ENCODE peak calls at places on chromosomes 1 and 21, in seven cellular contexts. One of them, this sample, is unnamed.

GRCh38 chr1:243851129-243851756 is 1.2 kb upstream of the AKT3 start:
- DNase-seq in HepG2: no peak
- DNase-seq in stomach: no peak
- DNase-seq in breast epithelium: no peak
- DNase-seq in transverse colon: no peak
- DNase-seq in spleen: no peak
- DNase-seq in endothelial cell of umbilical vein: no peak
- DNase-seq in this sample: no peak

GRCh38 chr1:156544592-156545102 is 27.7 kb downstream of the IQGAP3 start:
- DNase-seq in transverse colon: no peak
- DNase-seq in spleen: no peak
- DNase-seq in HepG2: no peak
- DNase-seq in endothelial cell of umbilical vein: no peak
- DNase-seq in stomach: no peak
- DNase-seq in breast epithelium: no peak
- DNase-seq in this sample: no peak

GRCh38 chr1:180781718-180782117 is 131.0 kb upstream of the KIAA1614 start:
- DNase-seq in transverse colon: no peak
- DNase-seq in HepG2: no peak
- DNase-seq in spleen: no peak
- DNase-seq in stomach: no peak
- DNase-seq in endothelial cell of umbilical vein: no peak
- DNase-seq in breast epithelium: no peak
- DNase-seq in this sample: no peak

GRCh38 chr1:171803056-171803455 is 21.6 kb downstream of the METTL13 start:
- DNase-seq in stomach: no peak
- DNase-seq in endothelial cell of umbilical vein: no peak
- DNase-seq in spleen: no peak
- DNase-seq in breast epithelium: no peak
- DNase-seq in HepG2: no peak
- DNase-seq in transverse colon: no peak
- DNase-seq in this sample: no peak

GRCh38 chr1:43172532-43172972 is 422 bp downstream of the CFAP57 start:
- DNase-seq in transverse colon: peak; percentile 90
- DNase-seq in endothelial cell of umbilical vein: peak; percentile 77
- DNase-seq in stomach: peak; percentile 86
- DNase-seq in HepG2: peak; percentile 69
- DNase-seq in breast epithelium: peak; percentile 75
- DNase-seq in spleen: peak; percentile 93
- DNase-seq in this sample: no peak

GRCh38 chr1:241612533-241613505 is 27.4 kb downstream of the CHML start:
- DNase-seq in HepG2: no peak
- DNase-seq in spleen: no peak
- DNase-seq in transverse colon: no peak
- DNase-seq in endothelial cell of umbilical vein: peak; percentile 73
- DNase-seq in stomach: no peak
- DNase-seq in breast epithelium: no peak
- DNase-seq in this sample: no peak

GRCh38 chr1:93516164-93516563 is 68.2 kb downstream of the FNBP1L start:
- DNase-seq in spleen: no peak
- DNase-seq in endothelial cell of umbilical vein: no peak
- DNase-seq in HepG2: no peak
- DNase-seq in transverse colon: no peak
- DNase-seq in stomach: no peak
- DNase-seq in breast epithelium: no peak
- DNase-seq in this sample: no peak

GRCh38 chr1:202170726-202171125 is 10.3 kb upstream of the PTPN7 start:
- DNase-seq in HepG2: no peak
- DNase-seq in breast epithelium: no peak
- DNase-seq in spleen: no peak
- DNase-seq in transverse colon: no peak
- DNase-seq in endothelial cell of umbilical vein: no peak
- DNase-seq in stomach: no peak
- DNase-seq in this sample: no peak

GRCh38 chr1:154969741-154970452 is 650 bp downstream of the SHC1 start:
- DNase-seq in stomach: no peak
- DNase-seq in transverse colon: no peak
- DNase-seq in endothelial cell of umbilical vein: peak; percentile 21
- DNase-seq in HepG2: no peak
- DNase-seq in spleen: peak; percentile 76
- DNase-seq in breast epithelium: no peak
- DNase-seq in this sample: no peak

GRCh38 chr1:47332779-47333577 is 612 bp upstream of the CMPK1 start:
- DNase-seq in transverse colon: no peak
- DNase-seq in stomach: no peak
- DNase-seq in endothelial cell of umbilical vein: peak; percentile 6
- DNase-seq in breast epithelium: no peak
- DNase-seq in HepG2: no peak
- DNase-seq in spleen: peak; percentile 79
- DNase-seq in this sample: peak; percentile 86

DNA sequence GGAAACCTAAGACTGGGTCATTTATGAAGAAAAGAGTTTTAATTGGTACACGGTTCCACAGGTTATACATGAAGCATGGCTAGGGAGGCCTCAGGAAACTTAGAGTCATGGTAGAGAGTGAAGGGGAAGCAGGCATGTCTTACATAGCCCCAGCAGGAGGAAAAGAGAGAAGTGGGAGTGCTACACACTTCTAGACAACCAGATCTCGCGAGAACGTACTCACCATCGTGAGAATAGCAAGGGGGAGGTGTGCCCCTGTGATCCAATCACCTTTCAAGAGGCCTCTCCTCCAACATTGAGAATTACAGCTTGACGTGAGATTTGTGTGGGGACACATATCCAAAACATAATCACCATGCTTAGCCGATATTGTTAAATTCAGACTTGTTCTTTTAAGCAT is 62.8 kb downstream of the DYRK1A start:
- DNase-seq in stomach: no peak
- DNase-seq in endothelial cell of umbilical vein: no peak
- DNase-seq in HepG2: no peak
- DNase-seq in transverse colon: no peak
- DNase-seq in spleen: no peak
- DNase-seq in breast epithelium: no peak
- DNase-seq in this sample: no peak
- H3K36me3 ChIP-seq in stomach: peaks cover 22% of the 10 kb centered on the region
- H3K36me3 ChIP-seq in endothelial cell of umbilical vein: peaks cover 10% of the 10 kb centered on the region
- H3K36me3 ChIP-seq in HepG2: peaks cover 10% of the 10 kb centered on the region
- H3K36me3 ChIP-seq in transverse colon: no peaks in the 10 kb centered on the region
- H3K36me3 ChIP-seq in spleen: peaks cover 35% of the 10 kb centered on the region
- H3K36me3 ChIP-seq in breast epithelium: no peaks in the 10 kb centered on the region
- H3K36me3 ChIP-seq in this sample: no peaks in the 10 kb centered on the region

DNA sequence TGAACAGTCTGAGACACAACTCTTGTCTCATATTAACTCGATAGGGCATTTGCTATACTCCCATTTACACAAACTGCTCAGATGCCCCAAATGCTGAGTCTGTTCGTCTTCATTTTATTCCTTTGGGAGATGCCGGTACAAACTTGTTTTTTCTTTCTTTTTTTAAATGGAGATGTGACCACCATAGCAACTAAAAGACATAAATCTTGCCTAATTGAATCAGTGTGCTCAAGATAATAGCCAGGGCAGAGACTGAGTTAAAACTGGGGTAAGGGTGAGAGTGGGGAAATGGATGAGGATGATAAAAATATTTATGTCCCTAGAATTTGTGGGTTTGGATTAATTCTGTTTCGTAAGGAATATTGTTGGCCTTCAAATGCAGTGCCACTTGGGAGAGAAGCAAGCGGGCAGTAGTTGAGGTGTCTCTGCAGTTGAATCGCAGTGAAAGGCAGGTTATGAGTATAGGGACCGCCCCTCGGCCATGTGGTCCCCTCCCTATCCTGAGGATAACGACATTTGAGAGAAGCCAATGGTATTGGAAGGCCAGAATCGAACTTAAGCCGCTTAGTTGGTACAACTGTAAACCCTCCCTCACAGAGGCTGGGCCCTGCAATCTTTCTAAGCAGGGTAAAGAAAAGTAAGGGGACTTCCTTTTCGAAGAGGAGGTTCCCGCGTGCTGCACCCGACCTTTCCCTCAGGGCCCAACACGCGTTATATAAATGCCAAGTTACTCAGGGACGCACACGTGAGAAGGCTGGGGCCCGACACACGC is 846 bp upstream of the LRRC8B start:
- DNase-seq in breast epithelium: peak; percentile 52
- DNase-seq in endothelial cell of umbilical vein: peak; percentile 74
- DNase-seq in HepG2: peak; percentile 30
- DNase-seq in transverse colon: peak; percentile 61
- DNase-seq in stomach: peak; percentile 50
- DNase-seq in spleen: no peak
- DNase-seq in this sample: no peak
- TF ChIP-seq POLR2AphosphoS5 in breast epithelium: no peak
- TF ChIP-seq POLR2AphosphoS5 in endothelial cell of umbilical vein: no peak
- TF ChIP-seq POLR2AphosphoS5 in HepG2: no peak
- TF ChIP-seq POLR2AphosphoS5 in transverse colon: no peak
- TF ChIP-seq POLR2AphosphoS5 in stomach: no peak
- TF ChIP-seq POLR2AphosphoS5 in spleen: no peak
- TF ChIP-seq POLR2AphosphoS5 in this sample: no peak

GRCh38 chr1:6474815-6475282 is 8.9 kb upstream of the TNFRSF25 start:
- DNase-seq in stomach: no peak
- DNase-seq in spleen: no peak
- DNase-seq in endothelial cell of umbilical vein: no peak
- DNase-seq in transverse colon: no peak
- DNase-seq in breast epithelium: no peak
- DNase-seq in HepG2: no peak
- DNase-seq in this sample: no peak
- H3K27ac ChIP-seq in stomach: no peak overlapping the region
- H3K27ac ChIP-seq in spleen: no peak overlapping the region
- H3K27ac ChIP-seq in endothelial cell of umbilical vein: no peak overlapping the region
- H3K27ac ChIP-seq in transverse colon: no peak overlapping the region
- H3K27ac ChIP-seq in breast epithelium: no peak overlapping the region
- H3K27ac ChIP-seq in HepG2: no peak overlapping the region
- H3K27ac ChIP-seq in this sample: no peak overlapping the region

GRCh38 chr1:3518256-3518655 is 63.8 kb downstream of the ARHGEF16 start:
- DNase-seq in breast epithelium: no peak
- DNase-seq in HepG2: no peak
- DNase-seq in endothelial cell of umbilical vein: no peak
- DNase-seq in spleen: no peak
- DNase-seq in transverse colon: no peak
- DNase-seq in stomach: no peak
- DNase-seq in this sample: no peak
- H3K36me3 ChIP-seq in breast epithelium: no peaks in the 10 kb centered on the region
- H3K36me3 ChIP-seq in HepG2: no peaks in the 10 kb centered on the region
- H3K36me3 ChIP-seq in endothelial cell of umbilical vein: no peaks in the 10 kb centered on the region
- H3K36me3 ChIP-seq in spleen: peaks cover 6% of the 10 kb centered on the region
- H3K36me3 ChIP-seq in transverse colon: no peaks in the 10 kb centered on the region
- H3K36me3 ChIP-seq in stomach: no peaks in the 10 kb centered on the region
- H3K36me3 ChIP-seq in this sample: no peaks in the 10 kb centered on the region

DNA sequence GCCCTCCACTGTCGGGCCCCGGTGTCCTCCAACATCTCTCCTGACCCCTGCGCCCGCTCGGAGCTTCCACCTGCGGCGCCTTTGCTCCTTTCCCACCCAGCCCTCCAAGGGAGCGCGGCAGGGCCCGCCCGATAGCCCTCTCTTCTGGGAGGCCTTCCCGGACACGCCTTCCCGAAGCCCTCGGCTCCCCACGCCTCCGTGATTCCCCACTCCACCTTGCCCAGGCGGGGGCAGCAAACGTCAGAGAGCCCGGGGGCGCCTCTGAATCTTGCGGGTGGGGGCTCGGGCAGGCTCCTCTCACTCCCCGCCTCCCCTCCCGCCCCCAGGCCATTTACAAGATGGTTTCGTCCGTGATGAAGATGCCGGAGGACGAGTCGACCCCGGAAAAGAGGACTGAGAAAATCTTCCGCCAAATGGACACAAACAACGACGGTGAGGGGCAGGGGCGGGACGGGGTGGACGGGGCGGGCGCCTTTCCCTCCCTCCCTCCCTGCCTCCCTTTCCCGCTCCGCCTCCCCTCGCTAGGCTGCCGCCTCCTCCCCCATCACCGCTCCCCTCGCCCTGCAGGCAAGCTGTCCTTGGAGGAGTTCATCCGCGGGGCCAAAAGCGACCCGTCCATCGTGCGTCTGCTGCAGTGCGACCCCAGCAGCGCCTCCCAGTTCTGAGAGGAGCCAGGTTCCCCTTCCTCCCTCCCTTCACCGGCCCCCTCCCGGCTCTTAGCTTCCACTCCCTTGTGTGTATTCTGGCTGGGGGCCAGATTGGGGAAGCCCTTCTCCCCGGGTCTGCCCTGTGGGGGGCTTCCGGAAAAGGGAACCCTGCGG is 7.1 kb downstream of the HPCA start:
- DNase-seq in transverse colon: peak; percentile 83
- DNase-seq in spleen: peak; percentile 74
- DNase-seq in stomach: peak; percentile 48
- DNase-seq in breast epithelium: no peak
- DNase-seq in endothelial cell of umbilical vein: no peak
- DNase-seq in HepG2: no peak
- DNase-seq in this sample: no peak
- TF ChIP-seq POLR2AphosphoS5 in transverse colon: no peak
- TF ChIP-seq POLR2AphosphoS5 in spleen: no peak
- TF ChIP-seq POLR2AphosphoS5 in stomach: no peak
- TF ChIP-seq POLR2AphosphoS5 in breast epithelium: no peak
- TF ChIP-seq POLR2AphosphoS5 in endothelial cell of umbilical vein: no peak
- TF ChIP-seq POLR2AphosphoS5 in HepG2: no peak
- TF ChIP-seq POLR2AphosphoS5 in this sample: no peak

GRCh38 chr1:229135773-229136172 is 135.1 kb upstream of the RAB4A start:
- DNase-seq in stomach: no peak
- DNase-seq in endothelial cell of umbilical vein: no peak
- DNase-seq in HepG2: no peak
- DNase-seq in transverse colon: no peak
- DNase-seq in breast epithelium: no peak
- DNase-seq in spleen: no peak
- DNase-seq in this sample: no peak

GRCh38 chr1:229138066-229138465 is 132.8 kb upstream of the RAB4A start:
- DNase-seq in stomach: no peak
- DNase-seq in endothelial cell of umbilical vein: no peak
- DNase-seq in spleen: no peak
- DNase-seq in breast epithelium: no peak
- DNase-seq in HepG2: no peak
- DNase-seq in transverse colon: no peak
- DNase-seq in this sample: no peak

GRCh38 chr1:229139320-229139719 is 131.6 kb upstream of the RAB4A start:
- DNase-seq in endothelial cell of umbilical vein: no peak
- DNase-seq in transverse colon: no peak
- DNase-seq in breast epithelium: no peak
- DNase-seq in HepG2: no peak
- DNase-seq in spleen: no peak
- DNase-seq in stomach: no peak
- DNase-seq in this sample: no peak

GRCh38 chr1:229137274-229137673 is 133.6 kb upstream of the RAB4A start:
- DNase-seq in HepG2: no peak
- DNase-seq in stomach: no peak
- DNase-seq in breast epithelium: no peak
- DNase-seq in spleen: no peak
- DNase-seq in transverse colon: no peak
- DNase-seq in endothelial cell of umbilical vein: no peak
- DNase-seq in this sample: no peak

DNA sequence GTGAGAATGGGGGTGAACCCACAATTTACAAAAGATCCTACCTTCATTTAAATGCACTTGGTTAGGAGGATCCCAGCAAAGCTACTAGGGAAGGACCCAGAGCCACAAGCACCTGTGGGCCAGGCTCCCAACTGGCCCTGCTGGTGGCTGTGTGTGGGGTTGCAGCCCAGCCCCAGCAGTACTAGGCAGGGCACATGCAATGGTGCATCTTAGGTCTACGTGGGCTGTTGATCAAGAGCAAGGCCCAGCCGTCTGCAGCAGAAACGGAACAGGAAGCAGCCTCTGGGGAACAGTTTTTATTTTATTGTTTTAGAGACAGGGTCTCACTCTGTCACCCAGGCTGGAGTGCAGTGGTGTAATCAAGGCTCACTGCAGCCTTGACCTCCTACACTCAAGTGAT is 134.1 kb upstream of the RAB4A start:
- DNase-seq in HepG2: no peak
- DNase-seq in stomach: no peak
- DNase-seq in breast epithelium: no peak
- DNase-seq in spleen: no peak
- DNase-seq in endothelial cell of umbilical vein: no peak
- DNase-seq in transverse colon: no peak
- DNase-seq in this sample: no peak
- H3K27ac ChIP-seq in HepG2: no peak overlapping the region
- H3K27ac ChIP-seq in stomach: no peak overlapping the region
- H3K27ac ChIP-seq in breast epithelium: no peak overlapping the region
- H3K27ac ChIP-seq in spleen: no peak overlapping the region
- H3K27ac ChIP-seq in endothelial cell of umbilical vein: no peak overlapping the region
- H3K27ac ChIP-seq in transverse colon: no peak overlapping the region
- H3K27ac ChIP-seq in this sample: no peak overlapping the region

GRCh38 chr1:17020502-17020901 is 8.8 kb upstream of the ATP13A2 start:
- DNase-seq in endothelial cell of umbilical vein: no peak
- DNase-seq in stomach: no peak
- DNase-seq in breast epithelium: no peak
- DNase-seq in spleen: no peak
- DNase-seq in transverse colon: no peak
- DNase-seq in HepG2: no peak
- DNase-seq in this sample: no peak
- H3K36me3 ChIP-seq in endothelial cell of umbilical vein: peaks cover 39% of the 10 kb centered on the region
- H3K36me3 ChIP-seq in stomach: peaks cover 84% of the 10 kb centered on the region
- H3K36me3 ChIP-seq in breast epithelium: peaks cover 6% of the 10 kb centered on the region
- H3K36me3 ChIP-seq in spleen: peaks cover 81% of the 10 kb centered on the region
- H3K36me3 ChIP-seq in transverse colon: no peaks in the 10 kb centered on the region
- H3K36me3 ChIP-seq in HepG2: peaks cover 48% of the 10 kb centered on the region
- H3K36me3 ChIP-seq in this sample: peaks cover 73% of the 10 kb centered on the region